ENCODE peak calls at places on chromosomes 11 and 22, in ten cellular contexts. One of them, this sample, is unnamed.

GRCh38 chr11:86414032-86414431 is 39.3 kb downstream of the CCDC81 start:
- DNase-seq in AG09319: no peak
- DNase-seq in MCF 10A: peak
- DNase-seq in AG09309: no peak
- DNase-seq in germinal center: no peak
- DNase-seq in DMS53: no peak
- DNase-seq in AML-193: no peak
- DNase-seq in sciatic nerve: no peak
- DNase-seq in GM23248: no peak
- DNase-seq in ureter: no peak
- DNase-seq in this sample: no peak

GRCh38 chr11:10657308-10658271 is 36.0 kb downstream of the IRAG1 start:
- DNase-seq in AG09319: no peak
- DNase-seq in MCF 10A: no peak
- DNase-seq in AG09309: no peak
- DNase-seq in germinal center: no peak
- DNase-seq in DMS53: no peak
- DNase-seq in AML-193: no peak
- DNase-seq in sciatic nerve: no peak
- DNase-seq in GM23248: peak
- DNase-seq in ureter: no peak
- DNase-seq in this sample: no peak

GRCh38 chr11:120058931-120059330 is 79.0 kb downstream of the TRIM29 start:
- DNase-seq in AG09319: no peak
- DNase-seq in MCF 10A: no peak
- DNase-seq in AG09309: no peak
- DNase-seq in germinal center: no peak
- DNase-seq in DMS53: no peak
- DNase-seq in AML-193: no peak
- DNase-seq in sciatic nerve: no peak
- DNase-seq in GM23248: no peak
- DNase-seq in ureter: no peak
- DNase-seq in this sample: no peak

GRCh38 chr11:116108161-116108560 is 603.9 kb upstream of the CADM1 start:
- DNase-seq in AG09319: no peak
- DNase-seq in MCF 10A: no peak
- DNase-seq in AG09309: no peak
- DNase-seq in germinal center: no peak
- DNase-seq in DMS53: no peak
- DNase-seq in AML-193: no peak
- DNase-seq in sciatic nerve: no peak
- DNase-seq in GM23248: no peak
- DNase-seq in ureter: no peak
- DNase-seq in this sample: no peak

GRCh38 chr22:30778261-30778660 is 83.6 kb downstream of the OSBP2 start:
- DNase-seq in AG09319: no peak
- DNase-seq in MCF 10A: no peak
- DNase-seq in AG09309: no peak
- DNase-seq in germinal center: no peak
- DNase-seq in DMS53: no peak
- DNase-seq in AML-193: no peak
- DNase-seq in sciatic nerve: no peak
- DNase-seq in GM23248: no peak
- DNase-seq in ureter: no peak
- DNase-seq in this sample: no peak

GRCh38 chr11:108973402-108974119 is 308.7 kb downstream of the DDX10 start:
- DNase-seq in AG09319: no peak
- DNase-seq in MCF 10A: peak
- DNase-seq in AG09309: peak
- DNase-seq in germinal center: no peak
- DNase-seq in DMS53: no peak
- DNase-seq in AML-193: no peak
- DNase-seq in sciatic nerve: no peak
- DNase-seq in GM23248: peak
- DNase-seq in ureter: no peak
- DNase-seq in this sample: no peak

GRCh38 chr11:61811831-61812230 is 5.0 kb downstream of the FADS1 start:
- DNase-seq in AG09319: no peak
- DNase-seq in MCF 10A: peak
- DNase-seq in AG09309: no peak
- DNase-seq in germinal center: no peak
- DNase-seq in DMS53: no peak
- DNase-seq in AML-193: no peak
- DNase-seq in sciatic nerve: no peak
- DNase-seq in GM23248: no peak
- DNase-seq in ureter: no peak
- DNase-seq in this sample: no peak

GRCh38 chr11:70951139-70951804 is 301.1 kb downstream of the SHANK2 start:
- DNase-seq in AG09319: no peak
- DNase-seq in MCF 10A: peak
- DNase-seq in AG09309: no peak
- DNase-seq in germinal center: no peak
- DNase-seq in DMS53: peak
- DNase-seq in AML-193: no peak
- DNase-seq in sciatic nerve: no peak
- DNase-seq in GM23248: peak
- DNase-seq in ureter: no peak
- DNase-seq in this sample: no peak

GRCh38 chr11:20035701-20036601 is 124.3 kb downstream of the DBX1 start:
- DNase-seq in AG09319: no peak
- DNase-seq in MCF 10A: peak
- DNase-seq in AG09309: peak
- DNase-seq in germinal center: no peak
- DNase-seq in DMS53: peak
- DNase-seq in AML-193: no peak
- DNase-seq in sciatic nerve: no peak
- DNase-seq in GM23248: peak
- DNase-seq in ureter: no peak
- DNase-seq in this sample: peak

GRCh38 chr11:60939828-60940227 is 12.1 kb downstream of the SLC15A3 start:
- DNase-seq in AG09319: no peak
- DNase-seq in MCF 10A: no peak
- DNase-seq in AG09309: no peak
- DNase-seq in germinal center: no peak
- DNase-seq in DMS53: no peak
- DNase-seq in AML-193: no peak
- DNase-seq in sciatic nerve: no peak
- DNase-seq in GM23248: peak
- DNase-seq in ureter: no peak
- DNase-seq in this sample: no peak

GRCh38 chr22:23530106-23530505 is 50.0 kb downstream of the IGLL1 start:
- DNase-seq in AG09319: no peak
- DNase-seq in MCF 10A: no peak
- DNase-seq in AG09309: no peak
- DNase-seq in germinal center: no peak
- DNase-seq in DMS53: no peak
- DNase-seq in AML-193: no peak
- DNase-seq in sciatic nerve: peak
- DNase-seq in GM23248: no peak
- DNase-seq in ureter: no peak
- DNase-seq in this sample: no peak

This sample was measured in RWPE2.